ENCODE peak calls at places on chromosomes 6 and 20, in ten cellular contexts. Z, Y, A, X, E, R, B, L, T and K are unnamed samples.

GRCh38 chr6:30880563-30881252 is 3.6 kb upstream of the DDR1 start:
- DNase-seq in Z (no peak), Y (no peak), A (no peak), X (peak), E (no peak), R (no peak), B (no peak), L (no peak), T (no peak), K (no peak)

GRCh38 chr6:47700051-47700450 is 1.7 kb downstream of the ADGRF4 start:
- DNase-seq in Z (no peak), Y (peak), A (no peak), X (no peak), E (no peak), R (peak), B (no peak), L (no peak), T (no peak), K (no peak)

GRCh38 chr6:84681693-84682326 is 82.6 kb downstream of the TBX18 start:
- DNase-seq in Z (no peak), Y (no peak), A (no peak), X (no peak), E (no peak), R (no peak), B (no peak), L (no peak), T (no peak), K (no peak)

GRCh38 chr6:146913842-146914562 is 290.2 kb upstream of the STXBP5 start:
- DNase-seq in Z (peak), Y (peak), A (peak), X (no peak), E (peak), R (peak), B (no peak), L (peak), T (no peak), K (peak)

GRCh38 chr6:44762496-44762895 is 375.0 kb downstream of the CDC5L start:
- DNase-seq in Z (no peak), Y (no peak), A (no peak), X (no peak), E (no peak), R (no peak), B (no peak), L (no peak), T (no peak), K (no peak)

GRCh38 chr6:166997768-166998255 is 1.4 kb upstream of the CEP43 start:
- DNase-seq in Z (peak), Y (peak), A (peak), X (peak), E (peak), R (peak), B (no peak), L (peak), T (peak), K (peak)

GRCh38 chr6:31010393-31011060 is at the start of gene MUC22:
- DNase-seq in Z (no peak), Y (peak), A (no peak), X (no peak), E (no peak), R (peak), B (no peak), L (no peak), T (no peak), K (no peak)

GRCh38 chr6:80457044-80457933 is 350.8 kb downstream of the BCKDHB start:
- DNase-seq in Z (peak), Y (peak), A (peak), X (no peak), E (no peak), R (peak), B (no peak), L (peak), T (no peak), K (no peak)

GRCh38 chr6:21188505-21189223 is 404.9 kb upstream of the SOX4 start:
- DNase-seq in Z (no peak), Y (no peak), A (no peak), X (peak), E (no peak), R (no peak), B (no peak), L (no peak), T (peak), K (no peak)

GRCh38 chr6:26344658-26345057 is 20.3 kb upstream of the BTN3A2 start:
- DNase-seq in Z (no peak), Y (no peak), A (no peak), X (no peak), E (no peak), R (no peak), B (no peak), L (no peak), T (no peak), K (peak)

GRCh38 chr6:24458134-24458533 is 31.2 kb downstream of the GPLD1 start:
- DNase-seq in Z (no peak), Y (no peak), A (no peak), X (no peak), E (no peak), R (no peak), B (no peak), L (peak), T (no peak), K (no peak)

GRCh38 chr6:137426007-137426689 is 68.0 kb downstream of the OLIG3 start:
- DNase-seq in Z (no peak), Y (no peak), A (no peak), X (no peak), E (no peak), R (no peak), B (no peak), L (no peak), T (no peak), K (no peak)

GRCh38 chr6:146898069-146898887 is 299.5 kb downstream of the ADGB start:
- DNase-seq in Z (no peak), Y (no peak), A (no peak), X (no peak), E (no peak), R (no peak), B (no peak), L (no peak), T (no peak), K (peak)

GRCh38 chr20:7490288-7490687 is 450.0 kb downstream of the HAO1 start:
- DNase-seq in Z (no peak), Y (peak), A (no peak), X (no peak), E (no peak), R (no peak), B (no peak), L (no peak), T (no peak), K (no peak)

GRCh38 chr6:131629656-131630055 is 1.6 kb upstream of the MED23 start:
- DNase-seq in Z (no peak), Y (no peak), A (no peak), X (no peak), E (no peak), R (peak), B (no peak), L (no peak), T (no peak), K (peak)

GRCh38 chr6:14742680-14743079 is 503.2 kb upstream of the JARID2 start:
- DNase-seq in Z (no peak), Y (no peak), A (no peak), X (no peak), E (no peak), R (no peak), B (no peak), L (no peak), T (no peak), K (no peak)

GRCh38 chr20:49717693-49718092 is 4.0 kb upstream of the B4GALT5 start:
- DNase-seq in Z (no peak), Y (no peak), A (no peak), X (no peak), E (no peak), R (peak), B (no peak), L (peak), T (no peak), K (peak)

GRCh38 chr6:43033874-43034273 is 12.5 kb downstream of the RRP36 start:
- DNase-seq in Z (no peak), Y (no peak), A (no peak), X (no peak), E (no peak), R (no peak), B (no peak), L (no peak), T (no peak), K (no peak)

GRCh38 chr20:18904624-18905023 is 91.0 kb downstream of the SCP2D1 start:
- DNase-seq in Z (peak), Y (no peak), A (no peak), X (peak), E (peak), R (no peak), B (no peak), L (peak), T (peak), K (no peak)

GRCh38 chr6:17971128-17972073 is 16.0 kb downstream of the KIF13A start:
- DNase-seq in Z (no peak), Y (peak), A (no peak), X (no peak), E (no peak), R (peak), B (no peak), L (no peak), T (no peak), K (peak)

GRCh38 chr6:22512716-22513452 is 56.5 kb upstream of the HDGFL1 start:
- DNase-seq in Z (no peak), Y (no peak), A (no peak), X (no peak), E (no peak), R (peak), B (no peak), L (no peak), T (peak), K (no peak)

GRCh38 chr20:24906806-24907205 is 42.3 kb upstream of the CST7 start:
- DNase-seq in Z (no peak), Y (no peak), A (no peak), X (no peak), E (no peak), R (no peak), B (no peak), L (no peak), T (no peak), K (no peak)